ENCODE peak calls at places on chromosomes 12 and 14, in nine cellular contexts. G is NCI-H1694 treated with DMSO at 0.1 percent for 48 hours; Z is bronchial epithelial cell; E is caudate nucleus; O is NCI-H1092; I is neural progenitor cell; Q is dorsolateral prefrontal cortex; V is CD8-positive, alpha-beta T cell; A is progenitor cell of endocrine pancreas. L is an unnamed sample.
A peak's percentile ranks its signal among the peaks of the same experiment; 100 is the strongest.

GRCh38 chr12:49887536-49888401 is 15.9 kb downstream of the FAIM2 start:
- DNase-seq in V (no peak), E (no peak), I (no peak), G (no peak), A (no peak), O (no peak), Q (no peak), Z (no peak), L (no peak)

GRCh38 chr14:54681819-54682261 is 114.9 kb downstream of the SAMD4A start:
- DNase-seq in Q (no peak), A (no peak), Z (peak; percentile 58), O (no peak), I (no peak), E (no peak), V (no peak), G (no peak), L (no peak)

GRCh38 chr14:26328766-26329165 is 269.1 kb downstream of the NOVA1 start:
- DNase-seq in G (no peak), E (no peak), V (no peak), Z (no peak), O (no peak), I (no peak), Q (no peak), A (no peak), L (no peak)

GRCh38 chr12:94561943-94562411 is 88.4 kb downstream of the TMCC3 start:
- DNase-seq in O (peak; percentile 26), G (no peak), A (no peak), Z (peak; percentile 55), V (no peak), E (peak; percentile 82), Q (peak; percentile 90), I (no peak), L (peak; percentile 36)

GRCh38 chr12:101018540-101018939 is 191.5 kb downstream of the SLC5A8 start:
- DNase-seq in E (no peak), O (no peak), Z (peak; percentile 96), I (no peak), A (no peak), G (no peak), V (no peak), Q (no peak), L (no peak)

GRCh38 chr12:108985750-108986149 is 35.1 kb downstream of the SVOP start:
- DNase-seq in I (no peak), Q (no peak), Z (no peak), G (no peak), V (no peak), O (no peak), A (no peak), E (no peak), L (no peak)

GRCh38 chr14:72186461-72187035 is 254.3 kb downstream of the RGS6 start:
- DNase-seq in A (no peak), E (no peak), G (no peak), Q (no peak), O (no peak), I (no peak), Z (no peak), V (no peak), L (no peak)

GRCh38 chr14:49796025-49796424 is 28.1 kb downstream of the KLHDC2 start:
- DNase-seq in E (no peak), G (no peak), Q (no peak), V (no peak), O (no peak), Z (peak; percentile 15), I (no peak), A (no peak), L (no peak)

GRCh38 chr14:69685716-69686115 is 74.3 kb downstream of the SUSD6 start:
- DNase-seq in I (no peak), E (peak; percentile 21), Z (peak; percentile 75), Q (peak; percentile 65), O (peak; percentile 90), A (no peak), V (no peak), G (peak; percentile 88), L (peak; percentile 46)

GRCh38 chr12:93673084-93673483 is 4.1 kb upstream of the CRADD start:
- DNase-seq in V (no peak), A (no peak), Q (no peak), I (no peak), E (no peak), G (no peak), Z (no peak), O (no peak), L (no peak)

GRCh38 chr12:13234045-13234641 is 37.6 kb downstream of the EMP1 start:
- DNase-seq in V (peak; percentile 5), Z (peak; percentile 64), O (no peak), G (peak; percentile 50), E (no peak), Q (peak; percentile 27), I (peak; percentile 66), A (peak; percentile 31), L (peak; percentile 1)

GRCh38 chr12:117321572-117321971 is 39.9 kb downstream of the NOS1 start:
- DNase-seq in I (no peak), G (no peak), E (no peak), O (no peak), A (no peak), Q (no peak), V (no peak), Z (no peak), L (no peak)

GRCh38 chr14:100740931-100741330 is 14.2 kb downstream of the DLK1 start:
- DNase-seq in O (no peak), Q (no peak), A (no peak), E (no peak), G (no peak), V (no peak), I (no peak), Z (no peak), L (no peak)

GRCh38 chr14:29806124-29806517 is 121.5 kb downstream of the PRKD1 start:
- DNase-seq in O (no peak), V (no peak), A (no peak), G (no peak), Q (no peak), Z (no peak), I (no peak), E (no peak), L (no peak)

GRCh38 chr14:40374221-40374620 is 942.0 kb upstream of the FBXO33 start:
- DNase-seq in A (no peak), G (no peak), O (no peak), Z (no peak), Q (no peak), V (no peak), E (no peak), I (no peak), L (no peak)

GRCh38 chr14:105165134-105165704 is 3.4 kb downstream of the JAG2 start:
- DNase-seq in G (peak; percentile 87), Q (no peak), A (no peak), I (no peak), E (no peak), V (no peak), O (no peak), Z (no peak), L (peak; percentile 79)

GRCh38 chr14:50607181-50607580 is 47.2 kb downstream of the ATL1 start:
- DNase-seq in O (no peak), Z (no peak), A (no peak), V (no peak), G (no peak), Q (no peak), I (no peak), E (no peak), L (no peak)

GRCh38 chr14:77000340-77001235 is 27.9 kb downstream of the IRF2BPL start:
- DNase-seq in A (no peak), Z (no peak), G (peak; percentile 60), I (peak; percentile 46), E (peak; percentile 28), O (no peak), Q (peak; percentile 47), V (no peak), L (peak; percentile 74)